ENCODE peak calls at places on chromosomes 12 and 14, in five cellular contexts. V is hepatic stellate cell; Q is naive thymus-derived CD8-positive, alpha-beta T cell; N is anterior cingulate cortex; Z is activated CD4-positive, alpha-beta memory T cell treated with anti-CD3 and anti-CD28 coated beads for 36 hours. W is an unnamed sample.

GRCh38 chr12:29517265-29517664 is 19.8 kb upstream of the OVCH1 start:
- DNase-seq in V (no peak), Z (no peak), N (no peak), Q (no peak), W (no peak)

GRCh38 chr12:130826151-130826801 is 12.8 kb downstream of the STX2 start:
- DNase-seq in Q (peak), N (no peak), V (peak), Z (peak), W (peak)

GRCh38 chr14:52110441-52111086 is 41.7 kb upstream of the NID2 start:
- DNase-seq in Z (no peak), Q (no peak), V (no peak), N (no peak), W (no peak)

GRCh38 chr12:102956738-102957338 is 636 bp upstream of the ASCL1 start:
- DNase-seq in Z (no peak), V (no peak), N (no peak), Q (no peak), W (no peak)

GRCh38 chr12:68953536-68953935 is 20.6 kb upstream of the CPM start:
- DNase-seq in Z (no peak), Q (no peak), N (no peak), V (no peak), W (no peak)

GRCh38 chr14:75292886-75293285 is 14.3 kb downstream of the FOS start:
- DNase-seq in Q (no peak), Z (no peak), V (no peak), N (no peak), W (no peak)

GRCh38 chr12:13591488-13591887 is 389.9 kb downstream of the GRIN2B start:
- DNase-seq in V (no peak), Z (no peak), Q (no peak), N (no peak), W (no peak)

GRCh38 chr14:102752239-102752847 is 24.9 kb upstream of the TRAF3 start:
- DNase-seq in N (no peak), Q (no peak), Z (no peak), V (no peak), W (no peak)

GRCh38 chr14:89164168-89165074 is 252.6 kb downstream of the FOXN3 start:
- DNase-seq in Z (no peak), V (no peak), N (no peak), Q (no peak), W (no peak)

GRCh38 chr12:116123511-116124258 is 153.8 kb downstream of the MED13L start:
- DNase-seq in Z (peak), Q (no peak), V (peak), N (peak), W (no peak)

GRCh38 chr14:69105326-69105725 is 47.6 kb downstream of the DCAF5 start:
- DNase-seq in Z (no peak), N (no peak), V (no peak), Q (no peak), W (no peak)

GRCh38 chr12:64603183-64603841 is 7.0 kb upstream of the RASSF3 start:
- DNase-seq in Q (no peak), V (no peak), Z (no peak), N (no peak), W (no peak)

GRCh38 chr14:70698288-70698687 is 56.6 kb downstream of the TTC9 start:
- DNase-seq in Z (no peak), Q (no peak), N (no peak), V (peak), W (no peak)

GRCh38 chr12:123853401-123854070 is 91.4 kb downstream of the DNAH10 start:
- DNase-seq in Q (no peak), N (no peak), V (no peak), Z (no peak), W (no peak)

GRCh38 chr12:131832393-131833231 is 4.4 kb downstream of the MMP17 start:
- DNase-seq in V (peak), Q (no peak), Z (no peak), N (peak), W (no peak)

GRCh38 chr14:96940009-96940408 is 142.8 kb downstream of the VRK1 start:
- DNase-seq in N (no peak), Q (no peak), Z (peak), V (no peak), W (no peak)

GRCh38 chr12:108297424-108297823 is 41.7 kb downstream of the CMKLR1 start:
- DNase-seq in Z (no peak), Q (no peak), V (no peak), N (no peak), W (no peak)

GRCh38 chr14:88296343-88296742 is 26.7 kb downstream of the KCNK10 start:
- DNase-seq in Q (no peak), N (no peak), Z (no peak), V (no peak), W (no peak)

GRCh38 chr12:101935769-101936741 is 58.7 kb downstream of the DRAM1 start:
- DNase-seq in V (peak), N (no peak), Z (peak), Q (no peak), W (no peak)

GRCh38 chr14:105118646-105119409 is 49.7 kb downstream of the JAG2 start:
- DNase-seq in V (no peak), Z (no peak), N (no peak), Q (no peak), W (no peak)